ENCODE peak calls at places on chromosomes 11 and 22, in seven cellular contexts. A is HCT116, M is OCI-LY7, Z is MM.1S, C is GM23248, B is PC-3, U is GM23338. G is an unnamed sample.

GRCh38 chr22:31122532-31123291 is at the start of gene INPP5J:
- DNase-seq in Z (no peak), C (peak), U (peak), M (no peak), B (peak), A (peak), G (peak)

GRCh38 chr11:112613051-112613972 is 347.9 kb upstream of the NCAM1 start:
- DNase-seq in B (peak), U (no peak), C (peak), Z (no peak), M (no peak), A (peak), G (no peak)

GRCh38 chr11:102428696-102429095 is 23.9 kb downstream of the TMEM123 start:
- DNase-seq in M (no peak), A (no peak), Z (no peak), U (no peak), B (no peak), C (no peak), G (no peak)

GRCh38 chr11:40170076-40170475 is 1289.4 kb downstream of the LRRC4C start:
- DNase-seq in B (no peak), U (no peak), Z (no peak), C (no peak), M (no peak), A (no peak), G (no peak)

GRCh38 chr11:47552086-47552580 is 799 bp downstream of the CELF1 start:
- DNase-seq in A (no peak), M (peak), C (peak), B (peak), Z (peak), U (peak), G (peak)

GRCh38 chr22:20979940-20980453 is 2.1 kb upstream of the LZTR1 start:
- DNase-seq in B (no peak), M (no peak), C (no peak), U (no peak), A (no peak), Z (no peak), G (peak)

GRCh38 chr11:2827792-2828191 is 57.8 kb downstream of the CDKN1C start:
- DNase-seq in C (no peak), Z (no peak), A (no peak), B (no peak), U (no peak), M (no peak), G (no peak)

GRCh38 chr22:37894939-37895670 is 11.0 kb upstream of the MICALL1 start:
- DNase-seq in Z (no peak), C (no peak), U (peak), B (peak), A (no peak), M (no peak), G (peak)

GRCh38 chr11:110735431-110736157 is 23.4 kb upstream of the ARHGAP20 start:
- DNase-seq in C (no peak), A (no peak), M (no peak), U (no peak), Z (no peak), B (no peak), G (no peak)

GRCh38 chr22:19958083-19959042 is 16.7 kb upstream of the TXNRD2 start:
- DNase-seq in U (no peak), A (no peak), B (no peak), C (peak), M (no peak), Z (no peak), G (no peak)

GRCh38 chr22:38974170-38974825 is 7.8 kb upstream of the APOBEC3B start:
- DNase-seq in A (no peak), C (no peak), U (no peak), B (no peak), Z (no peak), M (no peak), G (no peak)

GRCh38 chr22:37362618-37363017 is 64.7 kb downstream of the ELFN2 start:
- DNase-seq in M (no peak), B (peak), U (no peak), A (no peak), C (peak), Z (no peak), G (no peak)

GRCh38 chr22:19693981-19694670 is 20.2 kb upstream of the SEPTIN5 start:
- DNase-seq in B (peak), Z (no peak), U (no peak), M (no peak), A (no peak), C (no peak), G (no peak)

GRCh38 chr11:11072067-11072466 is 214.2 kb upstream of the ZBED5 start:
- DNase-seq in M (no peak), C (no peak), U (peak), A (no peak), Z (no peak), B (peak), G (no peak)

GRCh38 chr11:134332189-134332631 is 422 bp downstream of the GLB1L2 start:
- DNase-seq in Z (no peak), M (no peak), A (no peak), B (no peak), U (peak), C (no peak), G (peak)

GRCh38 chr11:15941206-15941770 is 415.1 kb downstream of the SOX6 start:
- DNase-seq in C (peak), M (no peak), Z (no peak), B (no peak), A (no peak), U (peak), G (peak)

GRCh38 chr22:38317995-38318715 is 922 bp upstream of the CSNK1E start:
- DNase-seq in U (no peak), M (no peak), C (peak), Z (peak), B (peak), A (peak), G (peak)

GRCh38 chr11:110470716-110471115 is 41.0 kb downstream of the FDX1 start:
- DNase-seq in U (no peak), M (no peak), C (peak), Z (no peak), A (no peak), B (no peak), G (no peak)

GRCh38 chr11:119486016-119486415 is 63.0 kb upstream of the THY1 start:
- DNase-seq in U (no peak), Z (no peak), C (no peak), B (no peak), A (no peak), M (no peak), G (no peak)

GRCh38 chr22:17869285-17870096 is 95.2 kb upstream of the BID start:
- DNase-seq in C (no peak), U (no peak), A (no peak), B (no peak), M (no peak), Z (no peak), G (no peak)

GRCh38 chr11:119907934-119908760 is 179.1 kb upstream of the NECTIN1 start:
- DNase-seq in U (no peak), C (no peak), M (no peak), A (no peak), Z (no peak), B (no peak), G (no peak)

GRCh38 chr11:115759622-115760527 is 255.7 kb upstream of the CADM1 start:
- DNase-seq in A (no peak), Z (no peak), M (no peak), C (peak), B (no peak), U (peak), G (peak)

GRCh38 chr11:72671144-72672099 is 2.8 kb downstream of the PDE2A start:
- DNase-seq in U (no peak), B (no peak), Z (no peak), M (no peak), A (no peak), C (no peak), G (no peak)
- TF ChIP-seq EZH2phosphoT487 in U (no peak), B (no peak), Z (no peak), M (no peak), A (no peak), C (no peak), G (no peak)

DNA sequence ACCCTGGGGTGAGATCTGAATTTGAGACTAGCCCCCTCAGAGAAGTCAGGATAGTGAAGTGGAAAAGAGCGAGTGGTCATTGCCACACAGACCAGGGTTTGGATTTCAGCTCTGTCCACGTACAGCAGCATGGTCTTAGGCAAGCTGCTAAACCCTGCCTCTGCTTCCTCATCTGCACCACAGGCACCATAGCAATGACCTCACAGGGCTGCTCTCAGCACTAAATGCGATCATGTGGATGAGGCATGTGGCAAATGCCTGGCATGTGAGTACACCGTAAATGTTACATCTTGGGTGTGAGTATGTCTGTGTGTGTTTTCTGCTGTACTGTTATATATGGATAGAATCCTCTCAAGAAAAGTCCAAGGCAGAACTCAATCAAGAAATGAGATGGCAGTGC is 15.8 kb downstream of the NAV2 start:
- DNase-seq in U (no peak), Z (no peak), C (peak), M (no peak), A (no peak), B (no peak), G (no peak)
- TF ChIP-seq EZH2phosphoT487 in U (no peak), Z (no peak), C (no peak), M (no peak), A (no peak), B (no peak), G (no peak)

GRCh38 chr22:46613606-46613997 is 6.6 kb upstream of the GRAMD4 start:
- DNase-seq in M (peak), U (no peak), B (no peak), Z (peak), A (no peak), C (no peak), G (no peak)
- TF ChIP-seq EZH2phosphoT487 in M (no peak), U (no peak), B (no peak), Z (no peak), A (no peak), C (no peak), G (no peak)

DNA sequence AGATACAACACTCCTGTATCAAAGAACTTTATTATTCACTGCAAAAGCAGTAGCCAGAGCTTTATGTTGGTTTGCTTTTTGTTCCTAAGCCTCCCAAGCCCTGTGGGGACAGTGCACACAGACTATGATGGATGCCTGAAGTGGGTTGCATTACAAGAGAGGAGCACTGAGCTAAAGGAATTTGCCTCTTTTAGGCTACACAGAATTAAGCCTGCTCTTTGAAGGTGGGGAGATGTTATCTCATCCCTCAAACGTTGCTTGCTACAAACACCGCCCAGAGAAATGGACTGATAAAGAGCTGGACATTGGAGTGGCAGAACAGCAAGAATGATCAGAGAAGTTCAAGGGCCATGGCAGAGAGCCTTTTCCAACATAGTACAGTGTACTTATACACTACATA is 2.5 kb upstream of the POGLUT3 start:
- DNase-seq in M (no peak), C (no peak), U (no peak), B (no peak), A (no peak), Z (no peak), G (no peak)
- TF ChIP-seq EZH2phosphoT487 in M (no peak), C (no peak), U (no peak), B (no peak), A (no peak), Z (no peak), G (no peak)

GRCh38 chr11:126892781-126893180 is 107.8 kb downstream of the KIRREL3 start:
- DNase-seq in A (no peak), C (no peak), M (no peak), Z (no peak), B (no peak), U (no peak), G (peak)
- TF ChIP-seq EZH2phosphoT487 in A (no peak), C (no peak), M (no peak), Z (no peak), B (no peak), U (no peak), G (no peak)

GRCh38 chr22:32475428-32476010 is 908 bp downstream of the FBXO7 start:
- DNase-seq in C (peak), A (peak), B (peak), Z (peak), U (peak), M (no peak), G (peak)
- TF ChIP-seq EZH2phosphoT487 in C (no peak), A (no peak), B (no peak), Z (no peak), U (no peak), M (no peak), G (no peak)